ENCODE peak calls at places on chromosomes 7 and 10, in six cellular contexts. One of them, this sample, is unnamed.

GRCh38 chr10:92538231-92538958 is 35.5 kb downstream of the IDE start:
- DNase-seq in HuH-7.5: no peak
- DNase-seq in stimulated activated CD8-positive, alpha-beta memory T cell treated with anti-CD3 and anti-CD28 coated beads, Interleukin-4, amount 100 ng/mL, for 1 hour: no peak
- DNase-seq in activated T-cell treated with anti-CD3 and anti-CD28 coated beads for 1 hour: no peak
- DNase-seq in AG08395: no peak
- DNase-seq in HTR-8/SVneo: no peak
- DNase-seq in this sample: no peak

GRCh38 chr7:30286749-30287148 is 2.4 kb downstream of the ZNRF2 start:
- DNase-seq in HTR-8/SVneo: no peak
- DNase-seq in stimulated activated CD8-positive, alpha-beta memory T cell treated with anti-CD3 and anti-CD28 coated beads, Interleukin-4, amount 100 ng/mL, for 1 hour: no peak
- DNase-seq in HuH-7.5: no peak
- DNase-seq in activated T-cell treated with anti-CD3 and anti-CD28 coated beads for 1 hour: no peak
- DNase-seq in AG08395: no peak
- DNase-seq in this sample: no peak

GRCh38 chr10:115939101-115939815 is 333.7 kb downstream of the GFRA1 start:
- DNase-seq in HuH-7.5: no peak
- DNase-seq in activated T-cell treated with anti-CD3 and anti-CD28 coated beads for 1 hour: no peak
- DNase-seq in stimulated activated CD8-positive, alpha-beta memory T cell treated with anti-CD3 and anti-CD28 coated beads, Interleukin-4, amount 100 ng/mL, for 1 hour: no peak
- DNase-seq in HTR-8/SVneo: no peak
- DNase-seq in AG08395: no peak
- DNase-seq in this sample: no peak

GRCh38 chr10:188546-188945 is 53.3 kb downstream of the ZMYND11 start:
- DNase-seq in HuH-7.5: no peak
- DNase-seq in stimulated activated CD8-positive, alpha-beta memory T cell treated with anti-CD3 and anti-CD28 coated beads, Interleukin-4, amount 100 ng/mL, for 1 hour: no peak
- DNase-seq in activated T-cell treated with anti-CD3 and anti-CD28 coated beads for 1 hour: no peak
- DNase-seq in AG08395: no peak
- DNase-seq in HTR-8/SVneo: no peak
- DNase-seq in this sample: no peak

GRCh38 chr7:21092923-21093702 is 306.4 kb upstream of the SP8 start:
- DNase-seq in HTR-8/SVneo: no peak
- DNase-seq in HuH-7.5: no peak
- DNase-seq in stimulated activated CD8-positive, alpha-beta memory T cell treated with anti-CD3 and anti-CD28 coated beads, Interleukin-4, amount 100 ng/mL, for 1 hour: no peak
- DNase-seq in activated T-cell treated with anti-CD3 and anti-CD28 coated beads for 1 hour: no peak
- DNase-seq in AG08395: no peak
- DNase-seq in this sample: no peak

GRCh38 chr7:49630513-49630912 is 142.9 kb upstream of the VWC2 start:
- DNase-seq in HuH-7.5: no peak
- DNase-seq in stimulated activated CD8-positive, alpha-beta memory T cell treated with anti-CD3 and anti-CD28 coated beads, Interleukin-4, amount 100 ng/mL, for 1 hour: no peak
- DNase-seq in AG08395: no peak
- DNase-seq in HTR-8/SVneo: no peak
- DNase-seq in activated T-cell treated with anti-CD3 and anti-CD28 coated beads for 1 hour: no peak
- DNase-seq in this sample: no peak

GRCh38 chr10:110834622-110835219 is 37.0 kb upstream of the PDCD4 start:
- DNase-seq in stimulated activated CD8-positive, alpha-beta memory T cell treated with anti-CD3 and anti-CD28 coated beads, Interleukin-4, amount 100 ng/mL, for 1 hour: no peak
- DNase-seq in AG08395: no peak
- DNase-seq in HuH-7.5: no peak
- DNase-seq in HTR-8/SVneo: no peak
- DNase-seq in activated T-cell treated with anti-CD3 and anti-CD28 coated beads for 1 hour: no peak
- DNase-seq in this sample: no peak

GRCh38 chr10:126215767-126216166 is 172.5 kb downstream of the ADAM12 start:
- DNase-seq in activated T-cell treated with anti-CD3 and anti-CD28 coated beads for 1 hour: no peak
- DNase-seq in stimulated activated CD8-positive, alpha-beta memory T cell treated with anti-CD3 and anti-CD28 coated beads, Interleukin-4, amount 100 ng/mL, for 1 hour: no peak
- DNase-seq in HuH-7.5: no peak
- DNase-seq in HTR-8/SVneo: no peak
- DNase-seq in AG08395: peak; percentile 24
- DNase-seq in this sample: no peak

GRCh38 chr7:94223375-94224084 is 171.2 kb upstream of the COL1A2 start:
- DNase-seq in HuH-7.5: no peak
- DNase-seq in activated T-cell treated with anti-CD3 and anti-CD28 coated beads for 1 hour: no peak
- DNase-seq in HTR-8/SVneo: peak; percentile 28
- DNase-seq in AG08395: peak; percentile 59
- DNase-seq in stimulated activated CD8-positive, alpha-beta memory T cell treated with anti-CD3 and anti-CD28 coated beads, Interleukin-4, amount 100 ng/mL, for 1 hour: no peak
- DNase-seq in this sample: no peak

GRCh38 chr10:66881814-66882213 is 44.0 kb upstream of the LRRTM3 start:
- DNase-seq in HTR-8/SVneo: no peak
- DNase-seq in HuH-7.5: no peak
- DNase-seq in activated T-cell treated with anti-CD3 and anti-CD28 coated beads for 1 hour: no peak
- DNase-seq in AG08395: no peak
- DNase-seq in stimulated activated CD8-positive, alpha-beta memory T cell treated with anti-CD3 and anti-CD28 coated beads, Interleukin-4, amount 100 ng/mL, for 1 hour: no peak
- DNase-seq in this sample: no peak

GRCh38 chr10:132183046-132183445 is 3.7 kb upstream of the DPYSL4 start:
- DNase-seq in activated T-cell treated with anti-CD3 and anti-CD28 coated beads for 1 hour: no peak
- DNase-seq in stimulated activated CD8-positive, alpha-beta memory T cell treated with anti-CD3 and anti-CD28 coated beads, Interleukin-4, amount 100 ng/mL, for 1 hour: no peak
- DNase-seq in HuH-7.5: peak; percentile 78
- DNase-seq in AG08395: no peak
- DNase-seq in HTR-8/SVneo: no peak
- DNase-seq in this sample: no peak

GRCh38 chr7:91082854-91083495 is 181.3 kb upstream of the FZD1 start:
- DNase-seq in AG08395: peak; percentile 31
- DNase-seq in stimulated activated CD8-positive, alpha-beta memory T cell treated with anti-CD3 and anti-CD28 coated beads, Interleukin-4, amount 100 ng/mL, for 1 hour: no peak
- DNase-seq in activated T-cell treated with anti-CD3 and anti-CD28 coated beads for 1 hour: no peak
- DNase-seq in HuH-7.5: peak; percentile 9
- DNase-seq in HTR-8/SVneo: no peak
- DNase-seq in this sample: no peak

GRCh38 chr7:96789914-96790313 is 80.3 kb upstream of the SEM1 start:
- DNase-seq in HTR-8/SVneo: no peak
- DNase-seq in stimulated activated CD8-positive, alpha-beta memory T cell treated with anti-CD3 and anti-CD28 coated beads, Interleukin-4, amount 100 ng/mL, for 1 hour: no peak
- DNase-seq in AG08395: no peak
- DNase-seq in activated T-cell treated with anti-CD3 and anti-CD28 coated beads for 1 hour: no peak
- DNase-seq in HuH-7.5: no peak
- DNase-seq in this sample: no peak

GRCh38 chr7:77674878-77675277 is 21.4 kb upstream of the RSBN1L start:
- DNase-seq in HuH-7.5: no peak
- DNase-seq in stimulated activated CD8-positive, alpha-beta memory T cell treated with anti-CD3 and anti-CD28 coated beads, Interleukin-4, amount 100 ng/mL, for 1 hour: no peak
- DNase-seq in AG08395: no peak
- DNase-seq in HTR-8/SVneo: no peak
- DNase-seq in activated T-cell treated with anti-CD3 and anti-CD28 coated beads for 1 hour: no peak
- DNase-seq in this sample: no peak

GRCh38 chr7:142319970-142320369 is 62.1 kb upstream of the PRSS58 start:
- DNase-seq in HuH-7.5: no peak
- DNase-seq in AG08395: no peak
- DNase-seq in activated T-cell treated with anti-CD3 and anti-CD28 coated beads for 1 hour: no peak
- DNase-seq in HTR-8/SVneo: no peak
- DNase-seq in stimulated activated CD8-positive, alpha-beta memory T cell treated with anti-CD3 and anti-CD28 coated beads, Interleukin-4, amount 100 ng/mL, for 1 hour: no peak
- DNase-seq in this sample: no peak

GRCh38 chr7:140060788-140061606 is 1.8 kb downstream of the PARP12 start:
- DNase-seq in HuH-7.5: no peak
- DNase-seq in activated T-cell treated with anti-CD3 and anti-CD28 coated beads for 1 hour: no peak
- DNase-seq in HTR-8/SVneo: no peak
- DNase-seq in stimulated activated CD8-positive, alpha-beta memory T cell treated with anti-CD3 and anti-CD28 coated beads, Interleukin-4, amount 100 ng/mL, for 1 hour: no peak
- DNase-seq in AG08395: no peak
- DNase-seq in this sample: no peak

GRCh38 chr7:73774923-73775322 is 4.9 kb upstream of the CLDN3 start:
- DNase-seq in AG08395: no peak
- DNase-seq in HuH-7.5: no peak
- DNase-seq in HTR-8/SVneo: no peak
- DNase-seq in activated T-cell treated with anti-CD3 and anti-CD28 coated beads for 1 hour: no peak
- DNase-seq in stimulated activated CD8-positive, alpha-beta memory T cell treated with anti-CD3 and anti-CD28 coated beads, Interleukin-4, amount 100 ng/mL, for 1 hour: no peak
- DNase-seq in this sample: no peak

GRCh38 chr7:90239050-90239449 is 5.9 kb upstream of the CFAP69 start:
- DNase-seq in activated T-cell treated with anti-CD3 and anti-CD28 coated beads for 1 hour: no peak
- DNase-seq in stimulated activated CD8-positive, alpha-beta memory T cell treated with anti-CD3 and anti-CD28 coated beads, Interleukin-4, amount 100 ng/mL, for 1 hour: no peak
- DNase-seq in HTR-8/SVneo: no peak
- DNase-seq in AG08395: no peak
- DNase-seq in HuH-7.5: no peak
- DNase-seq in this sample: no peak

GRCh38 chr7:96359876-96360275 is 38.0 kb upstream of the SLC25A13 start:
- DNase-seq in activated T-cell treated with anti-CD3 and anti-CD28 coated beads for 1 hour: no peak
- DNase-seq in HuH-7.5: no peak
- DNase-seq in stimulated activated CD8-positive, alpha-beta memory T cell treated with anti-CD3 and anti-CD28 coated beads, Interleukin-4, amount 100 ng/mL, for 1 hour: no peak
- DNase-seq in AG08395: no peak
- DNase-seq in HTR-8/SVneo: no peak
- DNase-seq in this sample: no peak

GRCh38 chr7:30647589-30647988 is 34.7 kb downstream of the CRHR2 start:
- DNase-seq in AG08395: no peak
- DNase-seq in HuH-7.5: no peak
- DNase-seq in stimulated activated CD8-positive, alpha-beta memory T cell treated with anti-CD3 and anti-CD28 coated beads, Interleukin-4, amount 100 ng/mL, for 1 hour: no peak
- DNase-seq in HTR-8/SVneo: no peak
- DNase-seq in activated T-cell treated with anti-CD3 and anti-CD28 coated beads for 1 hour: no peak
- DNase-seq in this sample: no peak

GRCh38 chr7:156667110-156667436 is 26.5 kb downstream of the RNF32 start:
- DNase-seq in activated T-cell treated with anti-CD3 and anti-CD28 coated beads for 1 hour: no peak
- DNase-seq in AG08395: no peak
- DNase-seq in stimulated activated CD8-positive, alpha-beta memory T cell treated with anti-CD3 and anti-CD28 coated beads, Interleukin-4, amount 100 ng/mL, for 1 hour: no peak
- DNase-seq in HTR-8/SVneo: no peak
- DNase-seq in HuH-7.5: no peak
- DNase-seq in this sample: no peak

GRCh38 chr7:84372155-84372621 is 177.6 kb upstream of the SEMA3A start:
- DNase-seq in stimulated activated CD8-positive, alpha-beta memory T cell treated with anti-CD3 and anti-CD28 coated beads, Interleukin-4, amount 100 ng/mL, for 1 hour: no peak
- DNase-seq in AG08395: peak; percentile 64
- DNase-seq in activated T-cell treated with anti-CD3 and anti-CD28 coated beads for 1 hour: no peak
- DNase-seq in HuH-7.5: no peak
- DNase-seq in HTR-8/SVneo: peak; percentile 4
- DNase-seq in this sample: no peak

GRCh38 chr7:123674399-123675091 is 18.9 kb downstream of the LMOD2 start:
- DNase-seq in stimulated activated CD8-positive, alpha-beta memory T cell treated with anti-CD3 and anti-CD28 coated beads, Interleukin-4, amount 100 ng/mL, for 1 hour: no peak
- DNase-seq in AG08395: peak; percentile 52
- DNase-seq in HuH-7.5: no peak
- DNase-seq in HTR-8/SVneo: peak; percentile 3
- DNase-seq in activated T-cell treated with anti-CD3 and anti-CD28 coated beads for 1 hour: no peak
- DNase-seq in this sample: no peak